ENCODE peak calls at places on chromosomes 3 and 15, in six cellular contexts. One of them, this sample, is unnamed.
A peak's percentile ranks its signal among the peaks of the same experiment; 100 is the strongest.

GRCh38 chr15:71626596-71627088 is 183.7 kb upstream of the NR2E3 start:
- DNase-seq in BE2C: no peak
- DNase-seq in bronchial epithelial cell: no peak
- DNase-seq in GM12878: no peak
- DNase-seq in right atrium auricular region: no peak
- DNase-seq in astrocyte: no peak
- DNase-seq in this sample: no peak

GRCh38 chr15:49758856-49759255 is 138.0 kb downstream of the DTWD1 start:
- DNase-seq in BE2C: no peak
- DNase-seq in bronchial epithelial cell: no peak
- DNase-seq in GM12878: no peak
- DNase-seq in right atrium auricular region: no peak
- DNase-seq in astrocyte: peak; percentile 17
- DNase-seq in this sample: no peak

GRCh38 chr15:49558924-49559323 is 61.7 kb downstream of the FAM227B start:
- DNase-seq in BE2C: no peak
- DNase-seq in bronchial epithelial cell: peak; percentile 38
- DNase-seq in GM12878: no peak
- DNase-seq in right atrium auricular region: no peak
- DNase-seq in astrocyte: no peak
- DNase-seq in this sample: no peak

GRCh38 chr3:185677146-185677829 is 91.2 kb downstream of the SENP2 start:
- DNase-seq in BE2C: peak; percentile 28
- DNase-seq in bronchial epithelial cell: peak; percentile 96
- DNase-seq in GM12878: no peak
- DNase-seq in right atrium auricular region: no peak
- DNase-seq in astrocyte: peak; percentile 46
- DNase-seq in this sample: no peak

GRCh38 chr15:84684092-84684491 is 26.1 kb upstream of the NMB start:
- DNase-seq in BE2C: no peak
- DNase-seq in bronchial epithelial cell: peak; percentile 27
- DNase-seq in GM12878: no peak
- DNase-seq in right atrium auricular region: no peak
- DNase-seq in astrocyte: peak; percentile 57
- DNase-seq in this sample: no peak

GRCh38 chr3:65439641-65440040 is 599.1 kb downstream of the MAGI1 start:
- DNase-seq in BE2C: peak; percentile 69
- DNase-seq in bronchial epithelial cell: peak; percentile 46
- DNase-seq in GM12878: no peak
- DNase-seq in right atrium auricular region: no peak
- DNase-seq in astrocyte: peak; percentile 25
- DNase-seq in this sample: peak; percentile 22

GRCh38 chr3:181629029-181629428 is 82.7 kb upstream of the SOX2 start:
- DNase-seq in BE2C: no peak
- DNase-seq in bronchial epithelial cell: peak; percentile 94
- DNase-seq in GM12878: no peak
- DNase-seq in right atrium auricular region: no peak
- DNase-seq in astrocyte: peak; percentile 42
- DNase-seq in this sample: no peak

GRCh38 chr3:152127058-152127457 is 141.7 kb upstream of the MBNL1 start:
- DNase-seq in BE2C: no peak
- DNase-seq in bronchial epithelial cell: no peak
- DNase-seq in GM12878: peak; percentile 85
- DNase-seq in right atrium auricular region: no peak
- DNase-seq in astrocyte: no peak
- DNase-seq in this sample: peak; percentile 83

GRCh38 chr3:102979682-102980378 is 545.0 kb downstream of the ZPLD1 start:
- DNase-seq in BE2C: peak; percentile 87
- DNase-seq in bronchial epithelial cell: peak; percentile 50
- DNase-seq in GM12878: no peak
- DNase-seq in right atrium auricular region: peak; percentile 86
- DNase-seq in astrocyte: peak; percentile 99
- DNase-seq in this sample: no peak

GRCh38 chr3:113140876-113141275 is 70.5 kb upstream of the BOC start:
- DNase-seq in BE2C: no peak
- DNase-seq in bronchial epithelial cell: peak; percentile 78
- DNase-seq in GM12878: no peak
- DNase-seq in right atrium auricular region: no peak
- DNase-seq in astrocyte: peak; percentile 58
- DNase-seq in this sample: no peak

GRCh38 chr15:31801152-31801551 is 229.2 kb upstream of the CHRNA7 start:
- DNase-seq in BE2C: peak; percentile 30
- DNase-seq in bronchial epithelial cell: no peak
- DNase-seq in GM12878: no peak
- DNase-seq in right atrium auricular region: peak; percentile 63
- DNase-seq in astrocyte: no peak
- DNase-seq in this sample: no peak

GRCh38 chr3:194575484-194576210 is 57.6 kb downstream of the TMEM44 start:
- DNase-seq in BE2C: no peak
- DNase-seq in bronchial epithelial cell: peak; percentile 71
- DNase-seq in GM12878: no peak
- DNase-seq in right atrium auricular region: peak; percentile 86
- DNase-seq in astrocyte: peak; percentile 68
- DNase-seq in this sample: no peak

GRCh38 chr3:151404316-151404715 is 19.8 kb upstream of the P2RY12 start:
- DNase-seq in BE2C: no peak
- DNase-seq in bronchial epithelial cell: peak; percentile 36
- DNase-seq in GM12878: no peak
- DNase-seq in right atrium auricular region: no peak
- DNase-seq in astrocyte: peak; percentile 83
- DNase-seq in this sample: no peak

GRCh38 chr3:195751584-195751983 is 30.8 kb downstream of the MUC20 start:
- DNase-seq in BE2C: no peak
- DNase-seq in bronchial epithelial cell: no peak
- DNase-seq in GM12878: no peak
- DNase-seq in right atrium auricular region: no peak
- DNase-seq in astrocyte: no peak
- DNase-seq in this sample: no peak

GRCh38 chr3:122358633-122359032 is 24.4 kb downstream of the MIX23 start:
- DNase-seq in BE2C: no peak
- DNase-seq in bronchial epithelial cell: no peak
- DNase-seq in GM12878: no peak
- DNase-seq in right atrium auricular region: no peak
- DNase-seq in astrocyte: no peak
- DNase-seq in this sample: no peak

GRCh38 chr3:111582114-111582461 is 13.1 kb downstream of the ZBED2 start:
- DNase-seq in BE2C: no peak
- DNase-seq in bronchial epithelial cell: peak; percentile 94
- DNase-seq in GM12878: no peak
- DNase-seq in right atrium auricular region: no peak
- DNase-seq in astrocyte: peak; percentile 98
- DNase-seq in this sample: no peak

GRCh38 chr3:183443395-183444132 is 15.1 kb upstream of the MCF2L2 start:
- DNase-seq in BE2C: no peak
- DNase-seq in bronchial epithelial cell: no peak
- DNase-seq in GM12878: no peak
- DNase-seq in right atrium auricular region: no peak
- DNase-seq in astrocyte: no peak
- DNase-seq in this sample: no peak

GRCh38 chr3:21892104-21892503 is 141.1 kb upstream of the ZNF385D start:
- DNase-seq in BE2C: no peak
- DNase-seq in bronchial epithelial cell: no peak
- DNase-seq in GM12878: no peak
- DNase-seq in right atrium auricular region: no peak
- DNase-seq in astrocyte: no peak
- DNase-seq in this sample: no peak

GRCh38 chr15:55589297-55589696 is 1.2 kb upstream of the PYGO1 start:
- DNase-seq in BE2C: peak; percentile 22
- DNase-seq in bronchial epithelial cell: no peak
- DNase-seq in GM12878: no peak
- DNase-seq in right atrium auricular region: no peak
- DNase-seq in astrocyte: no peak
- DNase-seq in this sample: no peak

GRCh38 chr15:55588818-55589122 is 625 bp upstream of the PYGO1 start:
- DNase-seq in BE2C: no peak
- DNase-seq in bronchial epithelial cell: no peak
- DNase-seq in GM12878: no peak
- DNase-seq in right atrium auricular region: no peak
- DNase-seq in astrocyte: no peak
- DNase-seq in this sample: no peak

GRCh38 chr15:55586808-55587207 is 1.3 kb downstream of the PYGO1 start:
- DNase-seq in BE2C: no peak
- DNase-seq in bronchial epithelial cell: no peak
- DNase-seq in GM12878: no peak
- DNase-seq in right atrium auricular region: no peak
- DNase-seq in astrocyte: peak; percentile 5
- DNase-seq in this sample: no peak

GRCh38 chr15:55588070-55588817 is at the start of gene PYGO1:
- DNase-seq in BE2C: peak; percentile 82
- DNase-seq in bronchial epithelial cell: peak; percentile 2
- DNase-seq in GM12878: no peak
- DNase-seq in right atrium auricular region: no peak
- DNase-seq in astrocyte: peak; percentile 59
- DNase-seq in this sample: peak; percentile 26

DNA sequence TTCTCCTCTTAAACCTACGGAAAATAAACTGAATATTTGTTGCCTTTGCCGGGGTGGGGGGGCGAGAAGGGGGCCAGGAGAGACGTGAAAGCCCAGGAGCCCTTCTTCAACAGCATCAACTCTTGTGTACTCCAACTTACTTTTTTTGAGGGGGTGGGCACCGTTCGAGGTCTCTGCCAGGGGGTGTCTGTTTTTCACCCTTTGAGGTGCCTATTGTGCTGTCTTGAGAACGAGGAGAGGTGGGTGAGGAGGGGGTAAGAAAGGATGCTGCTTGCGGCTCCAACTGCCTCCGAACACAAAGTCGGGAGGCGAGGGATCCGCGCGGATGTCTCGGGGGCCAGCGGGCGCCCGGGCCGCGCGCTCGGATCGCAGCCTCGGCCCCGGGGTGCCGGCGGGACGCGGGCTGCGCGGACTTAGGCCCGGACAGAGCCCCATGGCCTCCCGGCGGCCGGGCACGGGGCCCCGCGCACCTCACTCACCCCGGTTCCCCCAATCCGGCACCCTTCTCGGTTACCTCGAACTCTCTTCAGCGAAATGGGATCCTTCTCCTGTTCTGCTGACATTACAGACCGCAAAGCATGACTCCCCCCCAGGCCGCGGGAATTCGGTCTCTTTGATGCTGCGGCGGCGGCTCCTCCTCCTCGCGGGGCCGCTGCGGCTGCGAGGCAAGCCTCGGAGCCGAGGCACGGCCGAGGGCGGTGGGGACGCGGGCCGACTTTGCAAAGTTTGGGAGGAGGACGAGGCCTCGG is 650 bp downstream of the PYGO1 start:
- DNase-seq in BE2C: peak; percentile 62
- DNase-seq in bronchial epithelial cell: no peak
- DNase-seq in GM12878: no peak
- DNase-seq in right atrium auricular region: no peak
- DNase-seq in astrocyte: peak; percentile 43
- DNase-seq in this sample: peak; percentile 9
- TF ChIP-seq CTCF in BE2C: no peak
- TF ChIP-seq CTCF in bronchial epithelial cell: no peak
- TF ChIP-seq CTCF in GM12878: no peak
- TF ChIP-seq CTCF in right atrium auricular region: no peak
- TF ChIP-seq CTCF in astrocyte: no peak
- TF ChIP-seq CTCF in this sample: no peak

DNA sequence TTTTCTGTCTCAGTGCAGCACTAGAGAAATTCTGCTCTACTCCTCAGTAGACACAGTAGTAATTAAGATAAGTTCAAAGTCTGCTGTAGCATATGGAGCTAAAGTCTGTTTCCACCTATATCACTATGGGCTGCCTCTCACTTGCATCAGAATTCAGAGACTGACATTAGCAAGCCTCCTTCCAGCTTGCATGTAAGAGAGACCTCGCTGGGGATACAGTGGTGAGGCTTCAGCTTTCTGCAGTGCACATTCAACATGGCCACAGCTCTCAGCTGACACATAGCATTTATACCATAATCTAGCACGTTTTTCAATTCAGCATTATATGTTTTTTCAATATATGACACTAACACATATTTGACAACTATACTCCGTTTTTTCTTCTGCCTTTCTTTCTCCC is 217.0 kb downstream of the PLOD2 start:
- DNase-seq in BE2C: no peak
- DNase-seq in bronchial epithelial cell: no peak
- DNase-seq in GM12878: no peak
- DNase-seq in right atrium auricular region: no peak
- DNase-seq in astrocyte: no peak
- DNase-seq in this sample: no peak
- H3K36me3 ChIP-seq in BE2C: no peaks in the 10 kb centered on the region
- H3K36me3 ChIP-seq in bronchial epithelial cell: no peaks in the 10 kb centered on the region
- H3K36me3 ChIP-seq in GM12878: no peaks in the 10 kb centered on the region
- H3K36me3 ChIP-seq in right atrium auricular region: no peaks in the 10 kb centered on the region
- H3K36me3 ChIP-seq in astrocyte: no peaks in the 10 kb centered on the region
- H3K36me3 ChIP-seq in this sample: no peaks in the 10 kb centered on the region

DNA sequence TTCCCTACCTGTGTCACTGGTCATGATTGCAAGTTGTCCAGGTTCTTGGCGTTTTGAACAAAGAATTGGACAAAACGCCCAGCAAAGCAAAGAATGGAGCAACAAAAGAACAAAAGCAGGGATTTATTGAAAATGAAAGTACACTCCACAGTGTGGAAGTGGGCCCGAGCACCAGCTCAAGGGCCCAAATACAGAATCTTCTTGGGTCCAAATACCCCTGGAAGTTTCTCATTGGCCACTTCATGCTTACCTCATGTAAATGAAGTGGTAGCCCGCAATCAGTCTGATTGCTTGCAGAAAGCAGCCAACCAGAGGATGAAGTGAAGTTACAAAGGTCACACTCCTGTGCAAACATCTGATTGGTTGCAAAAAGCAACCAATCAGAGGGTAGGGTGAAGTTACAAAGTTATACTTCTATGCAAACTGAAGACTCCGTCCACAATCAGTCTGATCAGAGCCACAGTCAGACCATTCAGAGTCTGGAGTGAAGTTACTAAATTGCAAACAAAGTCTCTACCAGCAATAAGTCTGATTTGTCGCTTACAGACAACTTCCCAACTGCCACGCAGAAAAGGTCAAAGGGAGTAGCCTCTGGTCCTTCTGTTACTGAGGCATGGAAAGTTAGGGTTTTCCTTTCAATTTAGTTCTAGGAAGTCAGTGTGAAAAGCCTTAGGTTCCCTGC is 8.3 kb upstream of the TM4SF1 start:
- DNase-seq in BE2C: no peak
- DNase-seq in bronchial epithelial cell: no peak
- DNase-seq in GM12878: no peak
- DNase-seq in right atrium auricular region: no peak
- DNase-seq in astrocyte: no peak
- DNase-seq in this sample: no peak
- H3K27me3 ChIP-seq in BE2C: no peaks in the 10 kb centered on the region
- H3K27me3 ChIP-seq in bronchial epithelial cell: no peaks in the 10 kb centered on the region
- H3K27me3 ChIP-seq in GM12878: no peaks in the 10 kb centered on the region
- H3K27me3 ChIP-seq in right atrium auricular region: no peaks in the 10 kb centered on the region
- H3K27me3 ChIP-seq in astrocyte: no peaks in the 10 kb centered on the region
- H3K27me3 ChIP-seq in this sample: no peaks in the 10 kb centered on the region

DNA sequence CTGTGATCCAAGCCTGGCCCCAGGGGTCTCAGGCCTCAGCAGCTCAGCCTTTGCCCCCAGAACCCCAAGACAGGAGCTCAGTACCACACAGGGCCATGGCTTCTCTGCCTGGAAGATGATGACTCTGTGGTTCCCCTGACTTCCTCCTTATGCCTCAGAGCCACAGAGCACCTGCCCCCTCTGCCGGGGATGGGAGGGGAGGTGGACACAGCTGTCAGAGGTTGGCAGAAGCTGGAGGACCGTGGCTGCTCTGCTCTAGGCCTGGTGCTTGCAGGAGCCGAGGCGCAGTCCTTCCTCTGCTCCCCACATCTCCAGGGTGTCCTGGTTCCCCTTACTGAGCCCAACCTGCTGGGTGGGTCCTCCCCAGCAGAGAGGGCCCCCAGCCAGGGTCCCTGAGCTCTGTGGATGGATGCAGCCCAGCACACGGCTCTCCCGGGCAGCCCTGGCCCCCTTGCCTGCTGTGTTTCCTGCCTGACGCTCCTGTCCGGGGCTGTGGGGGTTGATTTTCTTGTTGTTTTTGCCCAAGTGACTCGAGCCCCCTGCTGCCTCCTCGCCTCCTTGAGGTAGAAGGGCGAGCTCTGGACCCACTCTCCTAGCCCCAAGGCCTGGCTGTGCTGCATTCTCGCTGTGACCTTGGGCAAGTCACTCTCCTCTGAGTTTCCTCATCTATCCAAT is 36.6 kb downstream of the PSTPIP1 start:
- DNase-seq in BE2C: peak; percentile 39
- DNase-seq in bronchial epithelial cell: no peak
- DNase-seq in GM12878: no peak
- DNase-seq in right atrium auricular region: no peak
- DNase-seq in astrocyte: no peak
- DNase-seq in this sample: peak; percentile 47
- TF ChIP-seq CTCF in BE2C: peak; percentile 15
- TF ChIP-seq CTCF in bronchial epithelial cell: no peak
- TF ChIP-seq CTCF in GM12878: peak; percentile 58
- TF ChIP-seq CTCF in right atrium auricular region: no peak
- TF ChIP-seq CTCF in astrocyte: no peak
- TF ChIP-seq CTCF in this sample: peak; percentile 55

This sample was measured in GM06990.